ENCODE peak calls at places on chromosomes 6 and 20, in seven cellular contexts. V is prostate gland, F is K562, C is IMR-90, A is sigmoid colon, I is uterus, S is lower lobe of right lung. E is an unnamed sample.

GRCh38 chr6:158684311-158684710 is 34.5 kb downstream of the SYTL3 start:
- DNase-seq in V (no peak), F (no peak), C (no peak), A (peak; percentile 19), I (no peak), S (no peak), E (no peak)

GRCh38 chr20:1577906-1578305 is 20.4 kb upstream of the SIRPD start:
- DNase-seq in V (no peak), F (no peak), C (no peak), A (no peak), I (no peak), S (no peak), E (no peak)

GRCh38 chr20:8938532-8938931 is 130.4 kb upstream of the PLCB4 start:
- DNase-seq in V (no peak), F (no peak), C (no peak), A (no peak), I (no peak), S (no peak), E (no peak)

GRCh38 chr20:59170406-59171349 is 7.1 kb downstream of the ZNF831 start:
- DNase-seq in V (no peak), F (no peak), C (no peak), A (no peak), I (no peak), S (no peak), E (no peak)

GRCh38 chr20:47035191-47035590 is 140.5 kb downstream of the EYA2 start:
- DNase-seq in V (no peak), F (no peak), C (no peak), A (no peak), I (no peak), S (no peak), E (no peak)

GRCh38 chr6:43801489-43802181 is 31.6 kb downstream of the VEGFA start:
- DNase-seq in V (no peak), F (no peak), C (no peak), A (no peak), I (no peak), S (no peak), E (no peak)

GRCh38 chr6:145042559-145042958 is 692.8 kb downstream of the EPM2A start:
- DNase-seq in V (no peak), F (no peak), C (no peak), A (no peak), I (no peak), S (no peak), E (no peak)

GRCh38 chr6:90149280-90149679 is 147.4 kb downstream of the BACH2 start:
- DNase-seq in V (no peak), F (no peak), C (no peak), A (no peak), I (no peak), S (no peak), E (peak; percentile 46)

GRCh38 chr20:62929051-62929538 is 2.8 kb upstream of the DIDO1 start:
- DNase-seq in V (peak; percentile 54), F (peak; percentile 77), C (peak; percentile 58), A (peak; percentile 80), I (peak; percentile 53), S (peak; percentile 82), E (no peak)

GRCh38 chr20:1002682-1003561 is 811 bp upstream of the RSPO4 start:
- DNase-seq in V (no peak), F (no peak), C (no peak), A (peak; percentile 13), I (no peak), S (no peak), E (no peak)

DNA sequence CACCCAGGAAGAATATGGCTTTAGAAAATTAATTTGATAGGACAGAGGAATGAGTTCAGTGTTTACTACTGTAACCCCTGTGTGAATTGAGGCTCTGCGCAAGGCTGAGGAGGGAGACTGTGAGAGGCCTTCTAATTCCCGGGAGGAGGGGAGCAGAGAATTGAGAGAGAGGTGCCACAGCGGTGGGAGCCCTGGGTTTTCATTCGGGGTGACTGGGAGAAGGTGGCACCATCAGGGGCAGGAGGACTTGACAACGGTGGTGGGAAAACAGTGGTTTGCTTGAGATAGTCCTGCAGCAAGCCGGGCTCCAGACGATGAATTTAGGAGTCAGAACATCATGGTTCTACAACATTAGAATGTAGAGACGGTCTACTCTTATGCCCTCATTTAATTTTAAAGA is 9.2 kb downstream of the DUSP22 start:
- DNase-seq in V (no peak), F (no peak), C (no peak), A (no peak), I (no peak), S (no peak), E (no peak)
- H3K4me1 ChIP-seq in V (no peaks in the 10 kb centered on the region), F (peaks cover 5% of the 10 kb centered on the region), C (no peaks in the 10 kb centered on the region), A (peaks cover 4% of the 10 kb centered on the region), I (no peaks in the 10 kb centered on the region), S (peaks cover 33% of the 10 kb centered on the region), E (no peaks in the 10 kb centered on the region)

DNA sequence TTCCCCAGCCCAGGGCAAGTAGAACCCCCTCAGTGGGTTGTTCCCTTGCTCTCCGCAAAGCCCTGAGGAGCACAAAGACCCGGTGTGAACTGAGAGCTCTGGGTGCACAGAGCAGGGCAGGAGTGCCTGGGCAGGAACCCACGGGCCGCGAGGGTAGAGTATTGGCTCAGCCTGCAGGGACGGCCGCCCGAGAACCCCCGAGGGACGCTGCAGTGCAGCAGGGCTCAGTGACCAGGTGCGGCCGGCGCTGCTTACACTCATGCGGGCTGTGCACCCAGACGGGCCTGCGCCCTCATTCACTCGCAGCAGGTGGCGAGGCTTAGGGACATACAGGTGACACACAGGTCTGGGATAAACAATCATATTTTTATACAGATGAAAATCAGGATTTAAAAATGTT is 51.9 kb upstream of the PDE10A start:
- DNase-seq in V (no peak), F (no peak), C (no peak), A (no peak), I (no peak), S (no peak), E (no peak)
- H3K4me3 ChIP-seq in V (no peak overlapping the region), F (no peak overlapping the region), C (no peak overlapping the region), A (no peak overlapping the region), I (no peak overlapping the region), S (no peak overlapping the region), E (no peak overlapping the region)

GRCh38 chr20:50569864-50570836 is 60.0 kb downstream of the PTPN1 start:
- DNase-seq in V (no peak), F (peak; percentile 35), C (peak; percentile 37), A (no peak), I (no peak), S (no peak), E (no peak)
- TF ChIP-seq CTCF in V (no peak), F (peak; percentile 79), C (peak; percentile 52), A (no peak), I (no peak), S (peak; percentile 29), E (peak; percentile 67)

DNA sequence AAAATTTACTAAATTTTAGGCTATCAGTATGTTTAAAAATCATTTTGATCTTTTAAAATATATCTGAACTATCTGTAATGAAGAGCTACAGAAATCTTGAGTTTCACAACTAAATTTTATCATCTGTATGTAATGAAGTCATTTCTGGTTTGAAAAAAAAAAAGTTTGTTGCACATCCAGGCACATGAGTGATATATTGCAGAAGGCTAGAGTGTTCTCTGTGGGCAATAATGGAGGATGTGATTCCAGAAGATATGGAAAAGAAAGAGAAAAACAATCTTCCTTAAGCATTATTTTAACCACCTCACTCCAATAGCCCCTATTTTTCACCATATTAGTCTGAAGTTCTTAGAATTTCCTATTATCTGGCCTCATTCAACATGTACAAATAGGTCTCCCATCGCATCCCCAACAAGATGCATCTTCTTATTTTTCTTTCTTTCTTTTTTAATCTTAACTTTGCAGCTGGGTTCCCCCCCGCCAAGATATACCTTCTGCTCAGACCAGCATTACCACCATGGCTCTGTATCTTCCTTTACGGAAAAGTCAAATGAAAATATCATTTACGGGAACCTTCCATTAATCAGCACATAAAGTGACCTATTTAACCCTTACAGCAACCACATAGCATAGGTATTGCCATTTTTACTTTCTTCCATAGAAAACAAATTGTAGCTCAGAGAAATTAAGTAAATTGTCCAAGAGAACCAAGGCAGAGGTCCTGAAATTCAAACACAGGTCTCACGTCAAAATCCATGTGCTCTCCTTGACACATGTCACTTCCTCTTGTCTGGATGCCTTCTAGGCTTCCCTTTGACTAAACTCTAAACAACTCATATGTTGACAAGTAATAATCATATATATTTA is 116.9 kb downstream of the KIF13A start:
- DNase-seq in V (no peak), F (peak; percentile 37), C (no peak), A (no peak), I (no peak), S (no peak), E (no peak)
- H3K4me1 ChIP-seq in V (no peaks in the 10 kb centered on the region), F (peaks cover 21% of the 10 kb centered on the region), C (peaks cover 8% of the 10 kb centered on the region), A (peaks cover 47% of the 10 kb centered on the region), I (no peaks in the 10 kb centered on the region), S (peaks cover 31% of the 10 kb centered on the region), E (peaks cover 5% of the 10 kb centered on the region)

E was measured in Caco-2.